ENCODE peak calls at places on chromosomes 1 and 21, in seven cellular contexts. S is stimulated activated CD4-positive, alpha-beta T cell treated with anti-CD3 and anti-CD28 coated beads, Interleukin-1b, Interleukin-23, amount 100 ng/mL, for 4 hours; G is myocyte; I is T follicular helper cell; Y is lower leg skin; N is T-helper 2 cell; K is WTC11. A is an unnamed sample.

GRCh38 chr1:220336391-220337065 is 64.3 kb upstream of the RAB3GAP2 start:
- DNase-seq in S (no peak), G (no peak), I (no peak), Y (no peak), N (no peak), K (no peak), A (no peak)

GRCh38 chr1:115976062-115976899 is at the start of gene SLC22A15:
- DNase-seq in S (peak), G (peak), I (no peak), Y (peak), N (peak), K (peak), A (no peak)

GRCh38 chr21:44773291-44773932 is 28.2 kb downstream of the UBE2G2 start:
- DNase-seq in S (no peak), G (no peak), I (no peak), Y (no peak), N (no peak), K (no peak), A (no peak)

GRCh38 chr1:30330644-30331043 is 392.7 kb downstream of the MATN1 start:
- DNase-seq in S (no peak), G (no peak), I (no peak), Y (no peak), N (no peak), K (no peak), A (no peak)

GRCh38 chr1:152169356-152170025 is 10.5 kb upstream of the RPTN start:
- DNase-seq in S (no peak), G (no peak), I (no peak), Y (no peak), N (no peak), K (no peak), A (no peak)

GRCh38 chr1:41650176-41650519 is 165.7 kb upstream of the EDN2 start:
- DNase-seq in S (no peak), G (no peak), I (no peak), Y (no peak), N (no peak), K (no peak), A (peak)

GRCh38 chr1:154743536-154744036 is 126.5 kb downstream of the KCNN3 start:
- DNase-seq in S (no peak), G (no peak), I (no peak), Y (no peak), N (no peak), K (no peak), A (no peak)

GRCh38 chr1:155063550-155064108 is at the start of gene EFNA4:
- DNase-seq in S (peak), G (peak), I (peak), Y (peak), N (peak), K (peak), A (peak)

GRCh38 chr1:154295408-154296235 is 23.2 kb downstream of the HAX1 start:
- DNase-seq in S (no peak), G (peak), I (no peak), Y (no peak), N (no peak), K (no peak), A (no peak)

GRCh38 chr1:167438171-167439138 is 79.9 kb downstream of the CD247 start:
- DNase-seq in S (no peak), G (no peak), I (no peak), Y (peak), N (no peak), K (no peak), A (no peak)

GRCh38 chr1:180365039-180365438 is 135.0 kb downstream of the LHX4 start:
- DNase-seq in S (no peak), G (no peak), I (no peak), Y (no peak), N (no peak), K (no peak), A (no peak)

GRCh38 chr1:17903386-17903785 is 148.3 kb downstream of the ACTL8 start:
- DNase-seq in S (no peak), G (no peak), I (no peak), Y (no peak), N (no peak), K (no peak), A (no peak)

GRCh38 chr1:22216210-22216883 is 73.5 kb upstream of the WNT4 start:
- DNase-seq in S (no peak), G (peak), I (no peak), Y (no peak), N (no peak), K (no peak), A (no peak)

GRCh38 chr1:152036316-152037216 is at the start of gene S100A11:
- DNase-seq in S (peak), G (peak), I (peak), Y (peak), N (peak), K (peak), A (peak)

GRCh38 chr1:116256875-116257823 is 115.9 kb upstream of the ATP1A1 start:
- DNase-seq in S (no peak), G (peak), I (no peak), Y (no peak), N (no peak), K (no peak), A (no peak)

GRCh38 chr1:64186138-64186897 is 17.1 kb upstream of the UBE2U start:
- DNase-seq in S (no peak), G (no peak), I (no peak), Y (peak), N (no peak), K (no peak), A (no peak)

GRCh38 chr1:100516854-100517253 is 21.1 kb upstream of the GPR88 start:
- DNase-seq in S (no peak), G (no peak), I (no peak), Y (no peak), N (no peak), K (no peak), A (no peak)

GRCh38 chr1:73065585-73065984 is 783.2 kb upstream of the NEGR1 start:
- DNase-seq in S (no peak), G (no peak), I (no peak), Y (no peak), N (no peak), K (peak), A (no peak)

GRCh38 chr1:75630004-75630403 is 19.1 kb upstream of the SLC44A5 start:
- DNase-seq in S (no peak), G (no peak), I (no peak), Y (no peak), N (no peak), K (peak), A (no peak)

GRCh38 chr1:227996187-227996950 is 10.4 kb upstream of the WNT3A start:
- DNase-seq in S (no peak), G (no peak), I (no peak), Y (no peak), N (no peak), K (no peak), A (peak)

GRCh38 chr1:101089608-101090007 is 64.0 kb upstream of the DPH5 start:
- DNase-seq in S (no peak), G (no peak), I (no peak), Y (no peak), N (no peak), K (no peak), A (no peak)